ENCODE peak calls at places on chromosomes 1 and 21, in nine cellular contexts. K, Y, X, M, L, D, T, G and R are unnamed samples.

GRCh38 chr1:71908313-71908712 is 374.0 kb downstream of the NEGR1 start:
- DNase-seq in K (no peak), Y (peak), X (no peak), M (no peak), L (no peak), D (no peak), T (no peak), G (no peak), R (no peak)

GRCh38 chr21:46368533-46369285 is 44.8 kb downstream of the PCNT start:
- DNase-seq in K (no peak), Y (peak), X (no peak), M (no peak), L (peak), D (peak), T (no peak), G (no peak), R (no peak)

GRCh38 chr1:246930830-246931548 is 759 bp downstream of the AHCTF1 start:
- DNase-seq in K (peak), Y (peak), X (peak), M (peak), L (peak), D (peak), T (peak), G (peak), R (peak)

GRCh38 chr1:23558872-23559135 is 497 bp downstream of the ID3 start:
- DNase-seq in K (no peak), Y (no peak), X (no peak), M (no peak), L (no peak), D (no peak), T (no peak), G (no peak), R (no peak)

GRCh38 chr1:19656780-19657475 is 7.7 kb upstream of the HTR6 start:
- DNase-seq in K (no peak), Y (no peak), X (no peak), M (no peak), L (no peak), D (no peak), T (no peak), G (no peak), R (no peak)

GRCh38 chr1:214901718-214902117 is 180.8 kb upstream of the KCNK2 start:
- DNase-seq in K (no peak), Y (no peak), X (no peak), M (no peak), L (no peak), D (no peak), T (no peak), G (no peak), R (no peak)

GRCh38 chr1:149877211-149877946 is 22.0 kb upstream of the BOLA1 start:
- DNase-seq in K (no peak), Y (no peak), X (no peak), M (no peak), L (no peak), D (no peak), T (no peak), G (no peak), R (no peak)

GRCh38 chr1:150321826-150322166 is 463 bp downstream of the PRPF3 start:
- DNase-seq in K (no peak), Y (peak), X (no peak), M (peak), L (peak), D (peak), T (no peak), G (peak), R (no peak)

GRCh38 chr1:61282387-61282786 is 200.0 kb downstream of the NFIA start:
- DNase-seq in K (no peak), Y (no peak), X (no peak), M (no peak), L (no peak), D (no peak), T (no peak), G (no peak), R (no peak)

GRCh38 chr21:44870748-44871495 is 2.6 kb downstream of the PTTG1IP start:
- DNase-seq in K (no peak), Y (peak), X (no peak), M (no peak), L (no peak), D (no peak), T (peak), G (no peak), R (no peak)

GRCh38 chr1:195939844-195940243 is 668.4 kb downstream of the KCNT2 start:
- DNase-seq in K (peak), Y (no peak), X (no peak), M (peak), L (no peak), D (no peak), T (no peak), G (peak), R (no peak)

GRCh38 chr1:78797108-78797781 is 147.6 kb downstream of the IFI44 start:
- DNase-seq in K (no peak), Y (no peak), X (no peak), M (no peak), L (no peak), D (no peak), T (no peak), G (no peak), R (no peak)

GRCh38 chr1:55061706-55062321 is 22.5 kb downstream of the PCSK9 start:
- DNase-seq in K (no peak), Y (no peak), X (no peak), M (no peak), L (peak), D (no peak), T (no peak), G (no peak), R (no peak)

GRCh38 chr1:33219886-33220661 is 36.2 kb upstream of the ZNF362 start:
- DNase-seq in K (peak), Y (no peak), X (no peak), M (peak), L (no peak), D (no peak), T (no peak), G (no peak), R (peak)

GRCh38 chr1:228217551-228218344 is 9.9 kb downstream of the OBSCN start:
- DNase-seq in K (peak), Y (no peak), X (no peak), M (no peak), L (no peak), D (peak), T (no peak), G (no peak), R (no peak)

GRCh38 chr1:17023573-17023972 is 11.8 kb upstream of the ATP13A2 start:
- DNase-seq in K (no peak), Y (no peak), X (no peak), M (no peak), L (no peak), D (no peak), T (no peak), G (no peak), R (no peak)

GRCh38 chr1:9595156-9595967 is 6.7 kb downstream of the TMEM201 start:
- DNase-seq in K (no peak), Y (no peak), X (no peak), M (no peak), L (no peak), D (no peak), T (no peak), G (no peak), R (peak)

GRCh38 chr1:208242829-208243521 is 1.2 kb downstream of the PLXNA2 start:
- DNase-seq in K (no peak), Y (peak), X (no peak), M (peak), L (no peak), D (no peak), T (no peak), G (no peak), R (peak)

GRCh38 chr1:239616686-239617085 is 230.3 kb downstream of the CHRM3 start:
- DNase-seq in K (no peak), Y (no peak), X (no peak), M (no peak), L (no peak), D (no peak), T (no peak), G (no peak), R (no peak)